ENCODE peak calls at places on chromosomes 12 and 14, in four cellular contexts. One of them, this sample, is unnamed.

GRCh38 chr14:68018598-68018997 is 199.0 kb downstream of the RAD51B start:
- DNase-seq in K562: no peak
- DNase-seq in HepG2: peak; percentile 30
- DNase-seq in GM12878: no peak
- DNase-seq in this sample: no peak

GRCh38 chr12:47124451-47124850 is 44.7 kb upstream of the AMIGO2 start:
- DNase-seq in K562: no peak
- DNase-seq in HepG2: no peak
- DNase-seq in GM12878: no peak
- DNase-seq in this sample: no peak

GRCh38 chr14:60220084-60220483 is 28.9 kb upstream of the PPM1A start:
- DNase-seq in GM12878: peak; percentile 82
- DNase-seq in K562: no peak
- DNase-seq in HepG2: no peak
- DNase-seq in this sample: no peak

GRCh38 chr14:38400751-38401150 is 144.9 kb upstream of the CLEC14A start:
- DNase-seq in HepG2: no peak
- DNase-seq in GM12878: no peak
- DNase-seq in K562: no peak
- DNase-seq in this sample: no peak

GRCh38 chr14:102155150-102155549 is 15.5 kb downstream of the WDR20 start:
- DNase-seq in GM12878: no peak
- DNase-seq in HepG2: peak; percentile 11
- DNase-seq in K562: no peak
- DNase-seq in this sample: no peak

GRCh38 chr14:78701246-78701645 is 531.1 kb downstream of the NRXN3 start:
- DNase-seq in K562: no peak
- DNase-seq in HepG2: no peak
- DNase-seq in GM12878: no peak
- DNase-seq in this sample: no peak

GRCh38 chr12:4909734-4910501 is at the start of gene KCNA1:
- DNase-seq in HepG2: no peak
- DNase-seq in K562: no peak
- DNase-seq in GM12878: no peak
- DNase-seq in this sample: no peak

GRCh38 chr12:82132390-82132789 is 225.8 kb downstream of the CCDC59 start:
- DNase-seq in GM12878: no peak
- DNase-seq in HepG2: no peak
- DNase-seq in K562: no peak
- DNase-seq in this sample: no peak

GRCh38 chr12:64669270-64669842 is 59.1 kb downstream of the RASSF3 start:
- DNase-seq in K562: no peak
- DNase-seq in GM12878: peak; percentile 73
- DNase-seq in HepG2: peak; percentile 49
- DNase-seq in this sample: no peak

GRCh38 chr12:65779091-65779642 is 45.1 kb upstream of the HMGA2 start:
- DNase-seq in GM12878: no peak
- DNase-seq in K562: no peak
- DNase-seq in HepG2: no peak
- DNase-seq in this sample: no peak

GRCh38 chr14:34797747-34798583 is 77.2 kb downstream of the BAZ1A start:
- DNase-seq in GM12878: no peak
- DNase-seq in HepG2: peak; percentile 98
- DNase-seq in K562: peak; percentile 8
- DNase-seq in this sample: no peak

GRCh38 chr14:67520482-67520881 is 12.6 kb upstream of the PLEKHH1 start:
- DNase-seq in K562: no peak
- DNase-seq in GM12878: no peak
- DNase-seq in HepG2: no peak
- DNase-seq in this sample: no peak

GRCh38 chr12:54401127-54401526 is 16.6 kb upstream of the ZNF385A start:
- DNase-seq in K562: no peak
- DNase-seq in HepG2: no peak
- DNase-seq in GM12878: no peak
- DNase-seq in this sample: no peak

GRCh38 chr14:98130691-98131090 is 1141.3 kb downstream of the BCL11B start:
- DNase-seq in HepG2: no peak
- DNase-seq in GM12878: no peak
- DNase-seq in K562: no peak
- DNase-seq in this sample: no peak

GRCh38 chr12:30867415-30867814 is 59.1 kb upstream of the TSPAN11 start:
- DNase-seq in HepG2: no peak
- DNase-seq in GM12878: no peak
- DNase-seq in K562: no peak
- DNase-seq in this sample: no peak

GRCh38 chr12:132273992-132274334 is 55.4 kb downstream of the GALNT9 start:
- DNase-seq in HepG2: no peak
- DNase-seq in K562: no peak
- DNase-seq in GM12878: no peak
- DNase-seq in this sample: no peak

GRCh38 chr14:23020143-23021128 is 10.5 kb upstream of the C14orf93 start:
- DNase-seq in HepG2: no peak
- DNase-seq in GM12878: no peak
- DNase-seq in K562: peak; percentile 62
- DNase-seq in this sample: no peak

GRCh38 chr12:52917800-52918199 is 12.9 kb upstream of the KRT8 start:
- DNase-seq in GM12878: no peak
- DNase-seq in HepG2: no peak
- DNase-seq in K562: no peak
- DNase-seq in this sample: no peak

GRCh38 chr12:95147836-95148235 is 69.4 kb downstream of the FGD6 start:
- DNase-seq in HepG2: peak; percentile 50
- DNase-seq in GM12878: no peak
- DNase-seq in K562: no peak
- DNase-seq in this sample: no peak

GRCh38 chr12:95141305-95141704 is 67.9 kb upstream of the NR2C1 start:
- DNase-seq in HepG2: no peak
- DNase-seq in K562: no peak
- DNase-seq in GM12878: no peak
- DNase-seq in this sample: no peak

GRCh38 chr12:95146767-95147166 is 70.5 kb downstream of the FGD6 start:
- DNase-seq in HepG2: no peak
- DNase-seq in K562: no peak
- DNase-seq in GM12878: no peak
- DNase-seq in this sample: no peak

GRCh38 chr12:95142752-95143151 is 69.3 kb upstream of the NR2C1 start:
- DNase-seq in K562: no peak
- DNase-seq in HepG2: no peak
- DNase-seq in GM12878: no peak
- DNase-seq in this sample: no peak

DNA sequence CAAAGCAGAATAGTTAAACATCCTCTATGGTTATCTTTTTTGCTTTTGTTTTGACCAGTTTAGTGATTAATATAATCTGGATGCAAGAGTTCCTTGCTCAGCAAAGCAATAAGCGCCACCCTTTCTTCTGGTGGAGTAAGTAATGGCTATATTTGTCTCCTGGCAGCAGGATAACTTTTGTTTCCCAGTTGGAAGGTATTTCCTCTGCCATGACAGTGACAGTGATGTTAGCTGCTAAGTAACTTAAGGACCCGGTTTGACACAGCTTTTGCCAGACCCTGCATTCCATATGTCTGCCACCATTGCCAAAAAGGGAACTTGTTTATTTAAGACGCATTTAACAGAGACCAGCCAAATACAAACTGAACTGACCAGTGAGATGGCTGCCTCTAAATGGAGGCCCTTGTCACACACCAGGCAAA is 70.4 kb upstream of the NR2C1 start:
- DNase-seq in K562: no peak
- DNase-seq in HepG2: no peak
- DNase-seq in GM12878: no peak
- DNase-seq in this sample: no peak
- TF ChIP-seq SRF in K562: no peak
- TF ChIP-seq SRF in HepG2: no peak
- TF ChIP-seq SRF in GM12878: no peak
- TF ChIP-seq SRF in this sample: no peak

DNA sequence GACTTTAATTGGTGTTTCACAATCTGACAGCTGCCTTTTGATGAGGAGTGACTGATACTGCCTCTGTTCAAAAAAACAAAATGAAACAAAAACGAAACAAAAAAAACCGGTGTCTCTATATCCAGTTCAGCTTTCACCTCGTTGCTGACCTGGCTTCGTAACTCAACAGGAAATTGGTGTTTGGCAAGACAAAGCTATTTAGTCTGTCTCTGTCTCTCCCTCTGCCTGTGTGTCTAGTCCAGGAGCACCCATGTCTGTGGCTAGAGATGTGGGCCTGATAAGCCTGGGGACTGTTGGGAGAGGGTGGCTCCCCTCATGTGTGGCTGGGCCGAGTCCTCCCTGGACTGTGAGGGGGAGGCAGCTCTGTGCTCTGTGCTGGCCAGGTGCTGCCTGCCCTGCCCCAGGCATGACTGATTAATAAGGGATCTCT is 11.3 kb downstream of the CACNA1C start:
- DNase-seq in K562: no peak
- DNase-seq in HepG2: no peak
- DNase-seq in GM12878: peak; percentile 28
- DNase-seq in this sample: no peak
- TF ChIP-seq SRF in K562: no peak
- TF ChIP-seq SRF in HepG2: no peak
- TF ChIP-seq SRF in GM12878: no peak
- TF ChIP-seq SRF in this sample: no peak

GRCh38 chr14:24340606-24341005 is 815 bp upstream of the RIPK3 start:
- DNase-seq in GM12878: no peak
- DNase-seq in HepG2: no peak
- DNase-seq in K562: no peak
- DNase-seq in this sample: no peak

GRCh38 chr14:24337144-24337823 is 2.4 kb upstream of the ADCY4 start:
- DNase-seq in HepG2: no peak
- DNase-seq in K562: no peak
- DNase-seq in GM12878: no peak
- DNase-seq in this sample: no peak

GRCh38 chr14:24337824-24338175 is 2.0 kb downstream of the RIPK3 start:
- DNase-seq in HepG2: no peak
- DNase-seq in K562: no peak
- DNase-seq in GM12878: no peak
- DNase-seq in this sample: no peak

GRCh38 chr14:24338843-24339242 is 948 bp downstream of the RIPK3 start:
- DNase-seq in HepG2: no peak
- DNase-seq in K562: no peak
- DNase-seq in GM12878: no peak
- DNase-seq in this sample: no peak

GRCh38 chr14:24339284-24340151 is at the start of gene RIPK3:
- DNase-seq in K562: no peak
- DNase-seq in GM12878: peak; percentile 36
- DNase-seq in HepG2: no peak
- DNase-seq in this sample: no peak
- TF ChIP-seq SRF in K562: no peak
- TF ChIP-seq SRF in GM12878: no peak
- TF ChIP-seq SRF in HepG2: no peak
- TF ChIP-seq SRF in this sample: no peak

GRCh38 chr12:10236720-10237119 is 24.0 kb downstream of the GABARAPL1 start:
- DNase-seq in K562: no peak
- DNase-seq in HepG2: no peak
- DNase-seq in GM12878: no peak
- DNase-seq in this sample: no peak
- TF ChIP-seq SRF in K562: no peak
- TF ChIP-seq SRF in HepG2: no peak
- TF ChIP-seq SRF in GM12878: no peak
- TF ChIP-seq SRF in this sample: no peak

GRCh38 chr14:105931808-105932483 is 405.6 kb downstream of the TMEM121 start:
- DNase-seq in K562: peak; percentile 8
- DNase-seq in GM12878: no peak
- DNase-seq in HepG2: no peak
- DNase-seq in this sample: no peak
- TF ChIP-seq SRF in K562: no peak
- TF ChIP-seq SRF in GM12878: no peak
- TF ChIP-seq SRF in HepG2: no peak
- TF ChIP-seq SRF in this sample: no peak

DNA sequence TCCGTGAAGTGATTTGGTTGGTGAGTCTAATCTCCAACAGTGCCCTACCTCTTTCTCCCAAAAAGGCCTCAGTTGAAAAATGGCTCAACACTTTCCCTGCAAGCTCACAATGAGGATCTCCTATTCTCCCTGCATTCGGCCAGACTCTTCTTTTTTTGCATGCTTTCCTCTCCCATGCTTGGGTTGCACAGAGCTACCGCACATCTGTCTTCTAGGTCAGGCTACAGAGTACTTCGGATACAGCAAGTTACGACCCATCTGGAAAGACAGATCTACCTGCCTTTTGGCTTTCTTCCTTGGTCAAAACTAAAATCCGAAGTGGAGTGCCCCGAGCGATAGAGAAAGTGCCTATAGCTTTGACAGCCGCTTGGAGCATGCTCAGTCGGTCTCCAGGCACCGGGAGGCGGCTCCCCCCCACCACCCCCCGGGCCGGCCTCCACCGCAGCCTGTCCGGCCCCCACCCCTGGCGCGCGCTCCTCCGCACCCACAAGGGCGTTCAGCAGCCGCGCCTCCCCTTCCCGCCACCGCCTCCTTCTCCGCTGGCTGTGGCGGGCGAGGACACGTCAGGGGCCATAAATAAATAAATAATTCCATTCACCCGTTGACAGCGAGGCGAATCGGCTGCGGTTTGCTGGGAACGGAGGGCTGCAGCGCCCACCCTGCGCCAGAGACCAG is at the start of gene SLC16A7:
- DNase-seq in HepG2: peak; percentile 39
- DNase-seq in GM12878: peak; percentile 60
- DNase-seq in K562: no peak
- DNase-seq in this sample: no peak
- TF ChIP-seq SRF in HepG2: no peak
- TF ChIP-seq SRF in GM12878: no peak
- TF ChIP-seq SRF in K562: no peak
- TF ChIP-seq SRF in this sample: no peak

GRCh38 chr12:123767613-123768012 is 5.5 kb downstream of the DNAH10 start:
- DNase-seq in GM12878: peak; percentile 78
- DNase-seq in K562: no peak
- DNase-seq in HepG2: no peak
- DNase-seq in this sample: no peak
- TF ChIP-seq SRF in GM12878: no peak
- TF ChIP-seq SRF in K562: no peak
- TF ChIP-seq SRF in HepG2: no peak
- TF ChIP-seq SRF in this sample: no peak

GRCh38 chr14:74142523-74142922 is 57.8 kb downstream of the LIN52 start:
- DNase-seq in HepG2: no peak
- DNase-seq in GM12878: no peak
- DNase-seq in K562: no peak
- DNase-seq in this sample: no peak
- TF ChIP-seq SRF in HepG2: no peak
- TF ChIP-seq SRF in GM12878: no peak
- TF ChIP-seq SRF in K562: no peak
- TF ChIP-seq SRF in this sample: no peak

GRCh38 chr12:25655702-25656101 is 102.6 kb upstream of the LMNTD1 start:
- DNase-seq in HepG2: no peak
- DNase-seq in K562: no peak
- DNase-seq in GM12878: no peak
- DNase-seq in this sample: no peak
- TF ChIP-seq SRF in HepG2: no peak
- TF ChIP-seq SRF in K562: no peak
- TF ChIP-seq SRF in GM12878: no peak
- TF ChIP-seq SRF in this sample: no peak

This sample was measured in H1.